ENCODE peak calls at places on chromosomes 12 and 14, in five cellular contexts. I, L, C, R and Z are unnamed samples.

GRCh38 chr14:61537567-61538463 is 157.5 kb upstream of the HIF1A start:
- DNase-seq in I (no peak), L (no peak), C (peak; percentile 54), R (no peak), Z (no peak)

GRCh38 chr14:90699016-90699415 is 117.2 kb downstream of the TTC7B start:
- DNase-seq in I (no peak), L (no peak), C (no peak), R (no peak), Z (no peak)

GRCh38 chr14:94341654-94342333 is 18.7 kb upstream of the SERPINA6 start:
- DNase-seq in I (no peak), L (no peak), C (no peak), R (no peak), Z (no peak)

GRCh38 chr12:91178139-91178561 is 4.5 kb downstream of the DCN start:
- DNase-seq in I (no peak), L (no peak), C (no peak), R (no peak), Z (no peak)

GRCh38 chr14:59274991-59275391 is 86.5 kb downstream of the DAAM1 start:
- DNase-seq in I (no peak), L (peak; percentile 12), C (peak; percentile 47), R (no peak), Z (no peak)

GRCh38 chr12:52722680-52723079 is 19.4 kb upstream of the KRT77 start:
- DNase-seq in I (no peak), L (no peak), C (no peak), R (no peak), Z (no peak)

GRCh38 chr12:112898380-112898779 is 8.4 kb upstream of the OAS1 start:
- DNase-seq in I (no peak), L (no peak), C (no peak), R (no peak), Z (no peak)

GRCh38 chr12:89514751-89515150 is 9.8 kb downstream of the GALNT4 start:
- DNase-seq in I (no peak), L (no peak), C (no peak), R (no peak), Z (no peak)

GRCh38 chr12:28248555-28249127 is 58.4 kb downstream of the CCDC91 start:
- DNase-seq in I (no peak), L (no peak), C (peak; percentile 12), R (no peak), Z (no peak)

GRCh38 chr14:78747809-78748208 is 577.6 kb downstream of the NRXN3 start:
- DNase-seq in I (no peak), L (no peak), C (no peak), R (no peak), Z (no peak)

GRCh38 chr14:35789651-35790050 is 19.4 kb downstream of the RALGAPA1 start:
- DNase-seq in I (no peak), L (no peak), C (no peak), R (no peak), Z (no peak)

GRCh38 chr12:49560695-49561094 is 7.2 kb downstream of the MCRS1 start:
- DNase-seq in I (no peak), L (no peak), C (no peak), R (no peak), Z (no peak)

GRCh38 chr12:32586390-32586789 is 92.7 kb upstream of the DNM1L start:
- DNase-seq in I (no peak), L (no peak), C (no peak), R (no peak), Z (no peak)

GRCh38 chr12:43131304-43131703 is 420.7 kb downstream of the ADAMTS20 start:
- DNase-seq in I (no peak), L (no peak), C (peak; percentile 19), R (no peak), Z (no peak)

GRCh38 chr14:50816419-50817047 is 14.4 kb downstream of the NIN start:
- DNase-seq in I (no peak), L (no peak), C (no peak), R (no peak), Z (no peak)

GRCh38 chr12:62802981-62803380 is 132.0 kb downstream of the PPM1H start:
- DNase-seq in I (no peak), L (no peak), C (no peak), R (no peak), Z (no peak)

GRCh38 chr14:36857136-36857535 is 195.5 kb downstream of the PAX9 start:
- DNase-seq in I (no peak), L (no peak), C (peak; percentile 7), R (no peak), Z (no peak)

GRCh38 chr14:104403421-104404220 is 175.9 kb upstream of the C14orf180 start:
- DNase-seq in I (no peak), L (no peak), C (no peak), R (no peak), Z (no peak)

GRCh38 chr12:94208433-94208921 is 60.1 kb downstream of the PLXNC1 start:
- DNase-seq in I (no peak), L (peak; percentile 48), C (no peak), R (no peak), Z (no peak)

GRCh38 chr12:130672122-130672825 is 43.8 kb downstream of the RIMBP2 start:
- DNase-seq in I (no peak), L (no peak), C (no peak), R (no peak), Z (no peak)

GRCh38 chr14:30375280-30375892 is 183.6 kb upstream of the G2E3 start:
- DNase-seq in I (no peak), L (peak; percentile 41), C (peak; percentile 64), R (peak; percentile 28), Z (peak; percentile 23)

GRCh38 chr12:124321556-124322270 is 26.8 kb downstream of the RFLNA start:
- DNase-seq in I (no peak), L (no peak), C (no peak), R (no peak), Z (no peak)

GRCh38 chr14:99775351-99775750 is 17.9 kb upstream of the EML1 start:
- DNase-seq in I (no peak), L (no peak), C (no peak), R (no peak), Z (no peak)

GRCh38 chr14:77325746-77326094 is 4.9 kb downstream of the GSTZ1 start:
- DNase-seq in I (no peak), L (no peak), C (no peak), R (no peak), Z (no peak)

GRCh38 chr14:96616168-96616681 is 114.0 kb downstream of the PAPOLA start:
- DNase-seq in I (no peak), L (no peak), C (peak; percentile 44), R (no peak), Z (no peak)

GRCh38 chr12:118189761-118190181 is 53.8 kb downstream of the PEBP1 start:
- DNase-seq in I (peak; percentile 41), L (no peak), C (peak; percentile 59), R (no peak), Z (no peak)

GRCh38 chr14:29528889-29529288 is 398.8 kb downstream of the PRKD1 start:
- DNase-seq in I (no peak), L (no peak), C (no peak), R (no peak), Z (no peak)

GRCh38 chr12:32290411-32290810 is 108.9 kb upstream of the FGD4 start:
- DNase-seq in I (no peak), L (no peak), C (peak; percentile 15), R (no peak), Z (no peak)

GRCh38 chr14:61025239-61026223 is 44.5 kb downstream of the SLC38A6 start:
- DNase-seq in I (no peak), L (peak; percentile 26), C (peak; percentile 75), R (peak; percentile 18), Z (peak; percentile 57)

GRCh38 chr12:76137611-76138010 is 53.1 kb upstream of the NAP1L1 start:
- DNase-seq in I (no peak), L (no peak), C (no peak), R (no peak), Z (no peak)

GRCh38 chr12:67592228-67593011 is 56.1 kb upstream of the DYRK2 start:
- DNase-seq in I (no peak), L (no peak), C (no peak), R (no peak), Z (peak; percentile 15)

GRCh38 chr12:103249614-103250013 is 246.2 kb downstream of the C12orf42 start:
- DNase-seq in I (no peak), L (no peak), C (no peak), R (no peak), Z (no peak)

GRCh38 chr12:123032736-123033391 is 52.4 kb downstream of the ARL6IP4 start:
- DNase-seq in I (no peak), L (no peak), C (no peak), R (no peak), Z (no peak)

GRCh38 chr12:121814429-121815119 is 10.8 kb downstream of the SETD1B start:
- DNase-seq in I (no peak), L (no peak), C (no peak), R (peak; percentile 9), Z (no peak)

GRCh38 chr14:30748343-30748742 is 126.0 kb upstream of the COCH start:
- DNase-seq in I (no peak), L (no peak), C (no peak), R (no peak), Z (no peak)

GRCh38 chr14:105117710-105118385 is 50.7 kb downstream of the JAG2 start:
- DNase-seq in I (no peak), L (no peak), C (no peak), R (no peak), Z (no peak)